ENCODE peak calls at places on chromosomes 7 and 10, in nine cellular contexts. W is A549, G is HepG2, F is heart left ventricle, A is GM12891, H is GM12878, E is IMR-90, P is HCT116, R is body of pancreas. S is an unnamed sample.

GRCh38 chr10:129771024-129771423 is 193.1 kb downstream of the EBF3 start:
- DNase-seq in P (no peak), R (no peak), E (no peak), W (no peak), H (no peak), G (no peak), F (peak), A (no peak), S (no peak)

GRCh38 chr10:79407397-79407796 is 38.0 kb downstream of the ZCCHC24 start:
- DNase-seq in G (no peak), W (no peak), F (no peak), P (no peak), A (no peak), H (no peak), E (no peak), R (no peak), S (no peak)

GRCh38 chr10:47314416-47314970 is 7.8 kb upstream of the GDF2 start:
- DNase-seq in A (no peak), G (no peak), R (peak), W (no peak), P (no peak), F (no peak), H (no peak), E (no peak), S (no peak)

GRCh38 chr7:28301148-28301641 is 111.1 kb upstream of the CREB5 start:
- DNase-seq in H (no peak), R (peak), F (no peak), P (no peak), E (peak), G (no peak), W (no peak), A (no peak), S (no peak)

GRCh38 chr10:43679509-43679908 is 30.8 kb upstream of the ZNF32 start:
- DNase-seq in H (no peak), A (no peak), W (no peak), R (peak), F (peak), P (no peak), G (no peak), E (no peak), S (no peak)

GRCh38 chr10:131792809-131793208 is 108.0 kb upstream of the PPP2R2D start:
- DNase-seq in H (no peak), E (no peak), P (no peak), R (no peak), W (no peak), G (no peak), A (no peak), F (no peak), S (no peak)

GRCh38 chr10:4061441-4061951 is 276.5 kb upstream of the KLF6 start:
- DNase-seq in F (no peak), E (no peak), A (no peak), R (no peak), W (no peak), H (no peak), P (no peak), G (no peak), S (no peak)

GRCh38 chr10:11191673-11192072 is 174.0 kb downstream of the CELF2 start:
- DNase-seq in A (no peak), F (no peak), G (no peak), P (no peak), W (no peak), R (no peak), E (no peak), H (no peak), S (no peak)

GRCh38 chr7:135710417-135711138 is 17.4 kb downstream of the SLC13A4 start:
- DNase-seq in R (no peak), H (no peak), E (no peak), A (peak), P (no peak), W (peak), G (peak), F (no peak), S (peak)

GRCh38 chr7:55964802-55965470 is 551 bp downstream of the NIPSNAP2 start:
- DNase-seq in W (peak), F (peak), H (no peak), G (peak), P (peak), E (peak), R (peak), A (peak), S (peak)

GRCh38 chr7:128172151-128172550 is 68.9 kb upstream of the LEP start:
- DNase-seq in F (no peak), A (no peak), W (no peak), H (no peak), R (no peak), G (no peak), P (no peak), E (no peak), S (no peak)

GRCh38 chr10:104441601-104442000 is 88.0 kb downstream of the CFAP58 start:
- DNase-seq in P (no peak), H (no peak), W (no peak), R (no peak), E (peak), F (no peak), A (no peak), G (no peak), S (no peak)

GRCh38 chr10:1209355-1209979 is 153.3 kb downstream of the WDR37 start:
- DNase-seq in W (no peak), H (no peak), G (no peak), A (no peak), P (no peak), F (no peak), E (no peak), R (no peak), S (no peak)

GRCh38 chr10:78875932-78876331 is 192.8 kb upstream of the ZMIZ1 start:
- DNase-seq in P (no peak), R (no peak), F (no peak), G (no peak), H (no peak), A (no peak), W (no peak), E (no peak), S (no peak)

GRCh38 chr7:49980414-49980813 is 112.6 kb downstream of the ZPBP start:
- DNase-seq in A (no peak), E (no peak), H (no peak), G (no peak), P (no peak), W (no peak), R (no peak), F (no peak), S (no peak)

GRCh38 chr10:95280637-95281036 is 10.2 kb downstream of the PDLIM1 start:
- DNase-seq in W (no peak), P (no peak), F (no peak), G (peak), R (no peak), E (no peak), H (no peak), A (no peak), S (no peak)

GRCh38 chr10:66639351-66639750 is 286.5 kb upstream of the LRRTM3 start:
- DNase-seq in W (no peak), A (no peak), H (no peak), R (no peak), P (no peak), E (peak), F (no peak), G (no peak), S (no peak)

GRCh38 chr10:84308481-84309304 is 19.7 kb upstream of the CCSER2 start:
- DNase-seq in A (no peak), P (no peak), H (peak), W (no peak), R (peak), G (no peak), E (peak), F (peak), S (no peak)

GRCh38 chr7:101377189-101377736 is 14.6 kb downstream of the COL26A1 start:
- DNase-seq in F (no peak), W (no peak), R (no peak), P (no peak), E (no peak), A (no peak), H (no peak), G (no peak), S (no peak)

GRCh38 chr10:122387572-122387971 is 13.1 kb downstream of the PLEKHA1 start:
- DNase-seq in H (no peak), R (no peak), P (no peak), A (no peak), F (no peak), E (no peak), G (no peak), W (no peak), S (no peak)

GRCh38 chr10:132452216-132452650 is 55.2 kb downstream of the PWWP2B start:
- DNase-seq in R (no peak), P (no peak), G (no peak), E (no peak), F (no peak), W (no peak), A (no peak), H (no peak), S (no peak)

GRCh38 chr10:114405011-114405350 is 679 bp upstream of the AFAP1L2 start:
- DNase-seq in R (peak), G (no peak), F (no peak), E (no peak), W (peak), A (no peak), H (no peak), P (no peak), S (no peak)

GRCh38 chr7:84847038-84847437 is 339.8 kb downstream of the SEMA3D start:
- DNase-seq in H (no peak), R (no peak), W (no peak), G (no peak), F (no peak), P (no peak), A (no peak), E (no peak), S (no peak)

GRCh38 chr7:104240400-104240799 is 32.6 kb upstream of the ORC5 start:
- DNase-seq in A (no peak), H (no peak), G (no peak), W (no peak), F (no peak), R (no peak), E (no peak), P (no peak), S (no peak)

GRCh38 chr7:70647801-70648491 is 484.0 kb upstream of the GALNT17 start:
- DNase-seq in F (no peak), W (no peak), H (peak), E (peak), A (peak), R (peak), G (no peak), P (no peak), S (no peak)

GRCh38 chr10:32650246-32650655 is 204.3 kb downstream of the CCDC7 start:
- DNase-seq in F (no peak), P (no peak), G (no peak), A (no peak), R (no peak), H (peak), E (no peak), W (no peak), S (no peak)

GRCh38 chr7:87507446-87507845 is 32.0 kb upstream of the ABCB4 start:
- DNase-seq in A (no peak), W (peak), F (no peak), P (no peak), G (peak), H (no peak), R (no peak), E (no peak), S (no peak)

GRCh38 chr7:44220046-44220720 is 19.4 kb downstream of the YKT6 start:
- DNase-seq in A (no peak), R (peak), E (no peak), H (no peak), F (no peak), P (no peak), W (no peak), G (no peak), S (no peak)

GRCh38 chr7:20030915-20031362 is 186.2 kb downstream of the MACC1 start:
- DNase-seq in P (peak), A (no peak), H (peak), E (peak), R (no peak), W (no peak), F (no peak), G (no peak), S (no peak)

GRCh38 chr7:127588697-127589482 is 679 bp downstream of the ARF5 start:
- DNase-seq in A (peak), W (peak), P (peak), E (peak), H (no peak), F (peak), R (peak), G (peak), S (peak)

GRCh38 chr7:50416509-50417299 is 33.4 kb downstream of the FIGNL1 start:
- DNase-seq in G (no peak), P (no peak), W (no peak), H (peak), A (no peak), R (no peak), F (no peak), E (no peak), S (no peak)

GRCh38 chr10:60048146-60048545 is 141.8 kb upstream of the CCDC6 start:
- DNase-seq in A (no peak), E (no peak), G (peak), F (no peak), H (no peak), R (peak), W (no peak), P (peak), S (no peak)

GRCh38 chr7:100965723-100966541 is 3.4 kb upstream of the MUC12 start:
- DNase-seq in E (no peak), F (peak), R (peak), P (peak), H (no peak), A (peak), W (peak), G (peak), S (no peak)

GRCh38 chr10:132716691-132717490 is 69.1 kb downstream of the NKX6-2 start:
- DNase-seq in W (no peak), P (no peak), F (no peak), G (no peak), E (no peak), A (no peak), R (no peak), H (no peak), S (no peak)

GRCh38 chr7:107890962-107891618 is at the start of gene DLD:
- DNase-seq in F (peak), A (peak), R (peak), E (peak), G (peak), H (peak), P (peak), W (peak), S (peak)
- TF ChIP-seq POLR2A in F (no peak), A (no peak), R (peak), E (peak), G (peak), H (peak), P (peak), W (peak), S (peak)

GRCh38 chr10:72298774-72299519 is 25.2 kb downstream of the DDIT4 start:
- DNase-seq in P (no peak), G (no peak), A (no peak), F (no peak), H (no peak), E (no peak), W (no peak), R (no peak), S (no peak)

GRCh38 chr10:72297281-72297967 is 23.7 kb downstream of the DDIT4 start:
- DNase-seq in G (no peak), F (peak), R (peak), E (peak), A (peak), H (peak), W (no peak), P (no peak), S (peak)

GRCh38 chr10:72297968-72298773 is 24.4 kb downstream of the DDIT4 start:
- DNase-seq in P (peak), E (peak), G (no peak), R (peak), H (peak), W (peak), A (peak), F (peak), S (peak)

GRCh38 chr10:72292223-72292691 is 18.5 kb downstream of the DDIT4 start:
- DNase-seq in R (peak), P (peak), H (no peak), A (no peak), E (no peak), F (no peak), G (no peak), W (no peak), S (no peak)

GRCh38 chr10:72295330-72295910 is 21.7 kb downstream of the DDIT4 start:
- DNase-seq in E (no peak), R (no peak), G (no peak), A (no peak), W (no peak), F (no peak), H (no peak), P (no peak), S (no peak)
- TF ChIP-seq POLR2A in E (no peak), R (no peak), G (no peak), A (no peak), W (no peak), F (no peak), H (no peak), P (peak), S (no peak)

GRCh38 chr10:29737209-29737565 is 102.4 kb upstream of the SVIL start:
- DNase-seq in H (no peak), E (no peak), F (no peak), R (no peak), P (no peak), G (no peak), A (no peak), W (no peak), S (no peak)

GRCh38 chr10:29736325-29737208 is 101.8 kb upstream of the SVIL start:
- DNase-seq in P (no peak), E (peak), H (no peak), A (peak), W (peak), R (peak), G (no peak), F (peak), S (no peak)

GRCh38 chr10:29734640-29734979 is 99.8 kb upstream of the SVIL start:
- DNase-seq in E (no peak), F (peak), W (no peak), P (no peak), H (no peak), R (no peak), G (no peak), A (peak), S (no peak)

GRCh38 chr10:29734980-29735627 is 100.3 kb upstream of the SVIL start:
- DNase-seq in H (no peak), R (peak), A (peak), E (no peak), W (peak), P (no peak), F (peak), G (no peak), S (no peak)

DNA sequence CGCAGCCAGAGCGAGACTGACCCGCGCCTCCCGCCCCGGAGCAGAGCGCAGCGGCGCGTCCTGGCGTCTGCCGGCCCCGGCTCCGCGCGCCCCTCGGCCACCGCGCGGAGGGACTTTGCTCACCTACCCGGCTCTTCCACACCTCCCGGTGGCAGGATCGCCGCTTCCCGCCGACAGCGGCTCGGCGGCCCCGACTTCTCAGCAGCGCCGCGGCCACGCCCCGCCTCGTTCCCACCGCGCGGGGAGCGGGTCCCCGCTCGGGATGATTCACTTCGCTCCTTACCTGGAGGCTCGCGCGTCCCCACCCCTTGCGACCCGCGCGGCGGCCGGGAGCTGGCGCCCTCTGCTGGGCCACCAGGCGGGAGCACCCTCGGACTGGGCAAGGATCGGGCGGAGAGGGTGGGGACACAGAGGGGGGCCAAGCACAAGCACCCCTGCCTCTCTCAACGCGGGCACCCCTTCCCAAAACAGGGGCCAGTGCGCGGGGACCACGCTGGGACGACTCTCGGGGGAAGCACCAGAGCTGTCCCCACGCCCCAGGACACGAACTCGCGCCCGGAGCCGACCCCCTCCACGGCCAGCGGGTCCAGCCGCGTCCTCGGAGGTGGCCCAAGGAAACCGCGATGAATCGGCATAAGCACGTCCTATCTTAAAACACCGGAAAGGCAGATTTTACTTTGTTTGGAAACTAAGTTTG is 101.0 kb upstream of the SVIL start:
- DNase-seq in R (peak), E (peak), F (peak), P (peak), H (no peak), G (peak), A (peak), W (peak), S (peak)
- TF ChIP-seq POLR2A in R (peak), E (no peak), F (no peak), P (no peak), H (no peak), G (no peak), A (no peak), W (no peak), S (no peak)

GRCh38 chr7:38907066-38907465 is 1.9 kb downstream of the VPS41 start:
- DNase-seq in E (no peak), R (no peak), W (no peak), H (no peak), F (no peak), A (no peak), P (no peak), G (no peak), S (no peak)

GRCh38 chr7:38903057-38903456 is 5.9 kb downstream of the VPS41 start:
- DNase-seq in G (no peak), P (no peak), H (no peak), E (no peak), F (no peak), W (no peak), A (no peak), R (no peak), S (no peak)

GRCh38 chr7:38905026-38905759 is 3.8 kb downstream of the VPS41 start:
- DNase-seq in P (no peak), W (no peak), F (no peak), G (no peak), R (no peak), E (peak), H (no peak), A (peak), S (peak)

GRCh38 chr7:38902443-38902842 is 6.5 kb downstream of the VPS41 start:
- DNase-seq in H (no peak), P (no peak), A (no peak), F (no peak), R (no peak), G (no peak), E (no peak), W (no peak), S (peak)
- TF ChIP-seq POLR2A in H (no peak), P (no peak), A (no peak), F (no peak), R (no peak), G (no peak), E (no peak), W (no peak), S (no peak)

DNA sequence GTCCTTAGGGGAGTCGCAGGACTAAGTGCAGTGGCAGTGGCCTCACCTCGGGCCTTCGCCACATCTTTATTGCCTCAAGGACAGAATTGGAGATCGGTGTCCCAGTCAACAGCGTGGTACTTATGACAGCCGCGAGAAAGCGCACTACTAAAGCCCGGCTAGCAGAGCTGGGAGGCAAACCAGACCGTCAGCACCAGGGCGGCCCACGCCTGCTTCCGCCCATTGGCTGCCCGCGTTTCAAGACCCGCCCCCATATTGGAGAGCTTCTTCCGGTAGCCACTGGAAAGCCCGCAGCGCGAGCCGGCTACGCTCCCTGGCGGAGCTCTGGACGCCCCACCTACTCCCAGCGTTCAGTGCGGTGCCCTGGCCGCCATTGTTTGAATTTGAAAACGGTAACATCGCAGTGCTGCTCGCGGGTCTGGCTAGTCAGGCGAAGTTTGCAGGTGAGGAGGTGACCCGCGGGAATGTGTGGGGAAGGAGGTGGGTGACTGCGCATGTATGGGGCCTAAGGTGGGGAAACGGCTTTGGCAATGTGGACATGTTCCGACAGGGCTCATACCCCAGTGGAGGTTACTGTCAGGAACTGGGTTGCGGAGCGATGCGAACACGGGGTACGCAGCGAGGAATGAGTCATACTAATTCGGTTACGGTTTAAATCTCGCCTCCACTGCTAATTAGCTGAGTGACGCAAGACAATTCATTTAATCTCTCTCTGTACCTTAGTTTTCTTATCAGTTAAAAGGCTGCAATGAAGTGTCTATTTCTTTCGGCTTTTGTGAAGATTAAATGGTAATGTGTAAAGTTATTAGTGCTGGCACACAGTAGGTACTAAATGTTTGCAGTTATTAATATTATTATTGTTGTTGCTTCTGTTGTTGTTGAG is at the start of gene KIF20B:
- DNase-seq in F (peak), P (peak), G (peak), W (peak), H (peak), R (peak), E (peak), A (peak), S (peak)
- TF ChIP-seq POLR2A in F (no peak), P (peak), G (peak), W (peak), H (peak), R (peak), E (peak), A (peak), S (peak)

GRCh38 chr7:66099551-66100407 is 14.9 kb upstream of the CRCP start:
- DNase-seq in H (no peak), A (no peak), P (peak), G (no peak), R (peak), E (peak), W (peak), F (peak), S (no peak)
- TF ChIP-seq POLR2A in H (peak), A (no peak), P (peak), G (no peak), R (peak), E (no peak), W (peak), F (no peak), S (peak)